ENCODE peak calls at places on chromosome 19, in seven cellular contexts. One of them, this sample, is unnamed.

GRCh38 chr19:30237146-30237545 is 135.0 kb upstream of the ZNF536 start:
- DNase-seq in body of pancreas: no peak
- DNase-seq in T-helper 1 cell: no peak
- DNase-seq in heart left ventricle: no peak
- DNase-seq in stimulated activated CD4-positive, alpha-beta T cell treated with anti-CD3 and anti-CD28 coated beads, TNF-alpha, amount 100 ng/mL, for 48 hours: no peak
- DNase-seq in endothelial cell: no peak
- DNase-seq in mesenteric fat pad: no peak
- DNase-seq in this sample: no peak

GRCh38 chr19:45153339-45154063 is 7.3 kb downstream of the NKPD1 start:
- DNase-seq in body of pancreas: peak
- DNase-seq in T-helper 1 cell: no peak
- DNase-seq in heart left ventricle: peak
- DNase-seq in stimulated activated CD4-positive, alpha-beta T cell treated with anti-CD3 and anti-CD28 coated beads, TNF-alpha, amount 100 ng/mL, for 48 hours: no peak
- DNase-seq in endothelial cell: peak
- DNase-seq in mesenteric fat pad: no peak
- DNase-seq in this sample: no peak

GRCh38 chr19:4372630-4373367 is 27.5 kb downstream of the SH3GL1 start:
- DNase-seq in body of pancreas: no peak
- DNase-seq in T-helper 1 cell: no peak
- DNase-seq in heart left ventricle: no peak
- DNase-seq in stimulated activated CD4-positive, alpha-beta T cell treated with anti-CD3 and anti-CD28 coated beads, TNF-alpha, amount 100 ng/mL, for 48 hours: no peak
- DNase-seq in endothelial cell: no peak
- DNase-seq in mesenteric fat pad: no peak
- DNase-seq in this sample: no peak

GRCh38 chr19:57075125-57075524 is 44.7 kb upstream of the USP29 start:
- DNase-seq in body of pancreas: no peak
- DNase-seq in T-helper 1 cell: no peak
- DNase-seq in heart left ventricle: no peak
- DNase-seq in stimulated activated CD4-positive, alpha-beta T cell treated with anti-CD3 and anti-CD28 coated beads, TNF-alpha, amount 100 ng/mL, for 48 hours: no peak
- DNase-seq in endothelial cell: no peak
- DNase-seq in mesenteric fat pad: no peak
- DNase-seq in this sample: no peak

GRCh38 chr19:12880551-12881171 is 588 bp downstream of the DNASE2 start:
- DNase-seq in body of pancreas: peak
- DNase-seq in T-helper 1 cell: no peak
- DNase-seq in heart left ventricle: peak
- DNase-seq in stimulated activated CD4-positive, alpha-beta T cell treated with anti-CD3 and anti-CD28 coated beads, TNF-alpha, amount 100 ng/mL, for 48 hours: no peak
- DNase-seq in endothelial cell: peak
- DNase-seq in mesenteric fat pad: no peak
- DNase-seq in this sample: no peak

GRCh38 chr19:17762505-17763229 is 11.4 kb downstream of the FCHO1 start:
- DNase-seq in body of pancreas: no peak
- DNase-seq in T-helper 1 cell: no peak
- DNase-seq in heart left ventricle: no peak
- DNase-seq in stimulated activated CD4-positive, alpha-beta T cell treated with anti-CD3 and anti-CD28 coated beads, TNF-alpha, amount 100 ng/mL, for 48 hours: no peak
- DNase-seq in endothelial cell: no peak
- DNase-seq in mesenteric fat pad: no peak
- DNase-seq in this sample: no peak

GRCh38 chr19:17254636-17255035 is 8.9 kb upstream of the NR2F6 start:
- DNase-seq in body of pancreas: no peak
- DNase-seq in T-helper 1 cell: no peak
- DNase-seq in heart left ventricle: no peak
- DNase-seq in stimulated activated CD4-positive, alpha-beta T cell treated with anti-CD3 and anti-CD28 coated beads, TNF-alpha, amount 100 ng/mL, for 48 hours: no peak
- DNase-seq in endothelial cell: no peak
- DNase-seq in mesenteric fat pad: no peak
- DNase-seq in this sample: no peak

GRCh38 chr19:9070066-9070465 is 16.8 kb upstream of the OR1M1 start:
- DNase-seq in body of pancreas: no peak
- DNase-seq in T-helper 1 cell: no peak
- DNase-seq in heart left ventricle: no peak
- DNase-seq in stimulated activated CD4-positive, alpha-beta T cell treated with anti-CD3 and anti-CD28 coated beads, TNF-alpha, amount 100 ng/mL, for 48 hours: no peak
- DNase-seq in endothelial cell: no peak
- DNase-seq in mesenteric fat pad: no peak
- DNase-seq in this sample: peak

GRCh38 chr19:5397804-5398692 is 57.2 kb upstream of the ZNRF4 start:
- DNase-seq in body of pancreas: no peak
- DNase-seq in T-helper 1 cell: no peak
- DNase-seq in heart left ventricle: no peak
- DNase-seq in stimulated activated CD4-positive, alpha-beta T cell treated with anti-CD3 and anti-CD28 coated beads, TNF-alpha, amount 100 ng/mL, for 48 hours: no peak
- DNase-seq in endothelial cell: peak
- DNase-seq in mesenteric fat pad: no peak
- DNase-seq in this sample: peak

GRCh38 chr19:46470376-46470775 is 987 bp downstream of the PNMA8A start:
- DNase-seq in body of pancreas: no peak
- DNase-seq in T-helper 1 cell: no peak
- DNase-seq in heart left ventricle: no peak
- DNase-seq in stimulated activated CD4-positive, alpha-beta T cell treated with anti-CD3 and anti-CD28 coated beads, TNF-alpha, amount 100 ng/mL, for 48 hours: no peak
- DNase-seq in endothelial cell: no peak
- DNase-seq in mesenteric fat pad: no peak
- DNase-seq in this sample: no peak

GRCh38 chr19:5978606-5979552 is 939 bp upstream of the RANBP3 start:
- DNase-seq in body of pancreas: no peak
- DNase-seq in T-helper 1 cell: no peak
- DNase-seq in heart left ventricle: no peak
- DNase-seq in stimulated activated CD4-positive, alpha-beta T cell treated with anti-CD3 and anti-CD28 coated beads, TNF-alpha, amount 100 ng/mL, for 48 hours: no peak
- DNase-seq in endothelial cell: no peak
- DNase-seq in mesenteric fat pad: no peak
- DNase-seq in this sample: no peak

GRCh38 chr19:36030264-36031148 is 2.2 kb downstream of the CLIP3 start:
- DNase-seq in body of pancreas: no peak
- DNase-seq in T-helper 1 cell: no peak
- DNase-seq in heart left ventricle: no peak
- DNase-seq in stimulated activated CD4-positive, alpha-beta T cell treated with anti-CD3 and anti-CD28 coated beads, TNF-alpha, amount 100 ng/mL, for 48 hours: no peak
- DNase-seq in endothelial cell: no peak
- DNase-seq in mesenteric fat pad: no peak
- DNase-seq in this sample: no peak

This sample was measured in NT2/D1.